ENCODE peak calls at places on chromosomes 11 and 22, in seven cellular contexts. W is A673; Z is uterus; P is CD8-positive, alpha-beta memory T cell; N is spleen; R is PC-3; M is tibial nerve. E is an unnamed sample.
A peak's percentile ranks its signal among the peaks of the same experiment; 100 is the strongest.

GRCh38 chr22:44567846-44568493 is 69.9 kb upstream of the RTL6 start:
- DNase-seq in W (peak; percentile 45), Z (no peak), P (peak; percentile 68), N (peak; percentile 79), R (peak; percentile 36), M (no peak), E (peak; percentile 62)

GRCh38 chr22:36873614-36874308 is 13.0 kb downstream of the NCF4 start:
- DNase-seq in W (peak; percentile 54), Z (peak; percentile 26), P (no peak), N (peak; percentile 85), R (peak; percentile 55), M (no peak), E (no peak)

GRCh38 chr11:47083913-47084312 is 92.8 kb downstream of the ARFGAP2 start:
- DNase-seq in W (no peak), Z (no peak), P (no peak), N (no peak), R (peak; percentile 73), M (no peak), E (no peak)

GRCh38 chr11:68202165-68202564 is 10.9 kb downstream of the KMT5B start:
- DNase-seq in W (no peak), Z (no peak), P (no peak), N (no peak), R (no peak), M (no peak), E (no peak)

GRCh38 chr11:112513417-112513816 is 252.8 kb upstream of the PLET1 start:
- DNase-seq in W (no peak), Z (no peak), P (no peak), N (no peak), R (no peak), M (no peak), E (no peak)

GRCh38 chr22:50200333-50201190 is at the start of gene SELENOO:
- DNase-seq in W (peak; percentile 93), Z (peak; percentile 93), P (peak; percentile 89), N (peak; percentile 97), R (peak; percentile 80), M (peak; percentile 83), E (peak; percentile 66)

GRCh38 chr11:60771879-60772525 is 13.1 kb upstream of the MS4A10 start:
- DNase-seq in W (no peak), Z (no peak), P (no peak), N (peak; percentile 64), R (peak; percentile 13), M (no peak), E (no peak)

GRCh38 chr11:93986716-93987115 is 34.4 kb upstream of the HEPHL1 start:
- DNase-seq in W (peak; percentile 63), Z (no peak), P (no peak), N (no peak), R (peak; percentile 91), M (no peak), E (no peak)

GRCh38 chr11:29310016-29310415 is 706.8 kb downstream of the KCNA4 start:
- DNase-seq in W (no peak), Z (no peak), P (no peak), N (no peak), R (peak; percentile 70), M (no peak), E (no peak)

GRCh38 chr11:69870772-69871171 is 51.6 kb upstream of the FGF3 start:
- DNase-seq in W (no peak), Z (no peak), P (no peak), N (no peak), R (no peak), M (no peak), E (no peak)

GRCh38 chr11:116607027-116607426 is 165.8 kb downstream of the BUD13 start:
- DNase-seq in W (no peak), Z (no peak), P (no peak), N (no peak), R (no peak), M (no peak), E (peak; percentile 15)
- H3K9me3 ChIP-seq in W (no peaks in the 10 kb centered on the region), Z (no peaks in the 10 kb centered on the region), P (no peaks in the 10 kb centered on the region), N (no peaks in the 10 kb centered on the region), R (no peaks in the 10 kb centered on the region), M (no peaks in the 10 kb centered on the region), E (no peaks in the 10 kb centered on the region)

DNA sequence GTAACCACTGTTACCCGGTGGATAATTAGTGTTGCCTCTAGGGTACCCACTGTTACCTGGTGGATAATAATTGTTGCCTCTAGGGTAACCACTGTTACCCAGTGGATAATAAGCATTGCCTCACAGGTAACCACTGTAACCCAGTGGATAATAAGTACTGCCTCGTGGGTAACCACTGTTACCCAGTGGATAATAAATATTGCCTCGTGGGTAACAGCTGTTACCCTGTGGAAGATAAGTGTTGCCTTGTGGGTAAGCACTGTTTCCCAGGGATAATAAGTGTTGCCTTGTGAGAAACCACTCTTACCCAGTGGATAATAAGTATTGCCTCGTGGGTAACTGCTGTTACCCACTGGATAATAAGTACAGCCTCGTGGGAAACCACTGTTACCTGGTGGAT is 9.3 kb upstream of the NXPE4 start:
- DNase-seq in W (no peak), Z (no peak), P (no peak), N (no peak), R (no peak), M (no peak), E (no peak)
- H3K9me3 ChIP-seq in W (no peaks in the 10 kb centered on the region), Z (no peaks in the 10 kb centered on the region), P (no peaks in the 10 kb centered on the region), N (no peaks in the 10 kb centered on the region), R (no peaks in the 10 kb centered on the region), M (no peaks in the 10 kb centered on the region), E (no peaks in the 10 kb centered on the region)

GRCh38 chr22:47390026-47390970 is 627.8 kb downstream of the TBC1D22A start:
- DNase-seq in W (no peak), Z (no peak), P (no peak), N (peak; percentile 56), R (no peak), M (no peak), E (no peak)
- H3K9me3 ChIP-seq in W (no peaks in the 10 kb centered on the region), Z (no peaks in the 10 kb centered on the region), P (no peaks in the 10 kb centered on the region), N (no peaks in the 10 kb centered on the region), R (no peaks in the 10 kb centered on the region), M (no peaks in the 10 kb centered on the region), E (no peaks in the 10 kb centered on the region)

GRCh38 chr22:47411006-47411405 is 648.6 kb downstream of the TBC1D22A start:
- DNase-seq in W (no peak), Z (no peak), P (no peak), N (peak; percentile 17), R (no peak), M (no peak), E (no peak)
- H3K9me3 ChIP-seq in W (no peaks in the 10 kb centered on the region), Z (no peaks in the 10 kb centered on the region), P (no peaks in the 10 kb centered on the region), N (no peaks in the 10 kb centered on the region), R (no peaks in the 10 kb centered on the region), M (no peaks in the 10 kb centered on the region), E (no peaks in the 10 kb centered on the region)

DNA sequence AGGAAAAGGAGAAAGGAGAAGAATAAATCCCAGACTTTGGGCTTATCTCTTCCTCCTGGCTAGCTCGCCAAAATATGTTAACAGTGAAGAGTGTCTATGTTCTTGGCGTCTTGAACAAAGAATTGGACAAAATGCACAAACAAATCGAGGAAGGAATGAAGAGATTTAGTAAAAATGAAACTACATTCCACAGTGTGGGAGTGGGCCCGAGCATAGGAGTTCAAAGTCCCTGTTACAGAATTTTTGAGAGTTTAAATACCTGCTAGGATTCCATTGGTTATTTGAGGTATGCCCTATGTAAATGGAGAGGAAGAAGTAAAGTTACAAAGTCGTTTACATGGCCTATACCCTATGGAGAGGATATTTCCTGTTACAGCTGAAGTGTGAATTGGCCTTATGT is 525.1 kb upstream of the CNTN5 start:
- DNase-seq in W (no peak), Z (no peak), P (no peak), N (no peak), R (no peak), M (no peak), E (no peak)
- H3K9me3 ChIP-seq in W (peaks cover 3% of the 10 kb centered on the region), Z (no peaks in the 10 kb centered on the region), P (no peaks in the 10 kb centered on the region), N (no peaks in the 10 kb centered on the region), R (no peaks in the 10 kb centered on the region), M (no peaks in the 10 kb centered on the region), E (no peaks in the 10 kb centered on the region)

GRCh38 chr11:125551835-125552342 is 17.4 kb upstream of the EI24 start:
- DNase-seq in W (no peak), Z (no peak), P (no peak), N (no peak), R (no peak), M (no peak), E (no peak)

GRCh38 chr11:125553357-125553756 is 15.9 kb upstream of the EI24 start:
- DNase-seq in W (no peak), Z (no peak), P (no peak), N (no peak), R (no peak), M (no peak), E (no peak)

GRCh38 chr11:125550780-125551179 is 18.5 kb upstream of the EI24 start:
- DNase-seq in W (no peak), Z (no peak), P (no peak), N (no peak), R (no peak), M (no peak), E (no peak)

GRCh38 chr11:125554038-125554437 is 15.2 kb upstream of the EI24 start:
- DNase-seq in W (no peak), Z (no peak), P (no peak), N (no peak), R (no peak), M (no peak), E (no peak)

GRCh38 chr11:125552927-125553326 is 16.4 kb upstream of the EI24 start:
- DNase-seq in W (no peak), Z (no peak), P (no peak), N (no peak), R (no peak), M (no peak), E (no peak)
- H3K9me3 ChIP-seq in W (peaks cover 31% of the 10 kb centered on the region), Z (no peaks in the 10 kb centered on the region), P (no peaks in the 10 kb centered on the region), N (peaks cover 14% of the 10 kb centered on the region), R (peaks cover 24% of the 10 kb centered on the region), M (no peaks in the 10 kb centered on the region), E (peaks cover 18% of the 10 kb centered on the region)

GRCh38 chr22:48239461-48240164 is 1477.2 kb downstream of the TBC1D22A start:
- DNase-seq in W (no peak), Z (no peak), P (no peak), N (peak; percentile 44), R (no peak), M (no peak), E (no peak)
- H3K9me3 ChIP-seq in W (no peaks in the 10 kb centered on the region), Z (no peaks in the 10 kb centered on the region), P (no peaks in the 10 kb centered on the region), N (no peaks in the 10 kb centered on the region), R (no peaks in the 10 kb centered on the region), M (no peaks in the 10 kb centered on the region), E (no peaks in the 10 kb centered on the region)

DNA sequence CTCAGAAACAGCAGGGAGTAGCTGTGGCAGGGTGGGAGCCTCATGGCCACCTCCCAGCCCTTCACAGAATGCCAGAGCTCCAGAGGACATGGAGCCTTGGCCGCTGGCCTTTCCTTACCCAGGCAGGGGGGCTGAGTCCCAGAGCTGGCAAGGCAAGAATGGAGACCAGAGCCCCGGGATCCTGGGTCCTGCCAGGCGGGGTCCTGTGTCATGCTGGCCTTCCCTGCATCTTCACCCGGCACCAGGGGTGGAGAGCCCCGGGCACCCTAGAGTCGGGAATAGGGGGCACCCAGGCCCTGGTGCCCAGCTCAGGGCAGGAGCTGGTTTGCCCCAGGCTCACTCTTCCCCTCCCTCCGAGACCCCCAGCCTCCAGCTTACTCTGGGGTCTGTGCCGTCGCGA is 519.9 kb downstream of the TBC1D22A start:
- DNase-seq in W (no peak), Z (no peak), P (peak; percentile 31), N (no peak), R (no peak), M (no peak), E (no peak)
- H3K9me3 ChIP-seq in W (no peaks in the 10 kb centered on the region), Z (no peaks in the 10 kb centered on the region), P (no peaks in the 10 kb centered on the region), N (no peaks in the 10 kb centered on the region), R (no peaks in the 10 kb centered on the region), M (no peaks in the 10 kb centered on the region), E (no peaks in the 10 kb centered on the region)

DNA sequence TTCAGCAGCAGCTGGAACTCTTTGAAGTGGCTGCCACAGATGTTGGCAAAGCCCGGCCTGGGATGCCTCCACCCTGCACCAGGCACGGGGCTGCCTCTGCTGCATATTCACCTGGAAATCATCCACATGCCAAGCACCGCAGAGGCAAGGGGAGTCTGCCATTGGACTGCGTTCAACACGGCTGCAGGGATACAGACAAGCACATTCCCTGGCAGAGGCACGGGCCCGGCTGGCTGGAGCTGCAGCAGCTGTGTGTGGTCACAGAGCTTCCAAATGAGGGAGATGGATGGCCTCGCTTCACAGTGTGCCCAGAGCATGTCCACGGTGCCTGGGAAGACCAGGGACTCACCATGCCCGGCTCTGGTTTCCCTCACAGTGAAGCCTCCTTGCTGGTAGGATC is 1378.9 kb downstream of the TBC1D22A start:
- DNase-seq in W (no peak), Z (no peak), P (no peak), N (no peak), R (no peak), M (no peak), E (no peak)
- H3K9me3 ChIP-seq in W (no peaks in the 10 kb centered on the region), Z (no peaks in the 10 kb centered on the region), P (no peaks in the 10 kb centered on the region), N (no peaks in the 10 kb centered on the region), R (no peaks in the 10 kb centered on the region), M (no peaks in the 10 kb centered on the region), E (no peaks in the 10 kb centered on the region)

E was measured in ascending aorta.